ENCODE peak calls at places on chromosomes 6 and 20, in ten cellular contexts. N, U, I, S, O, Q, G, R, J and D are unnamed samples.

GRCh38 chr6:134757911-134758361 is 192.0 kb downstream of the ALDH8A1 start:
- DNase-seq in U (no peak), I (no peak), J (peak; percentile 31), N (no peak), Q (no peak), O (no peak), S (no peak), G (no peak), R (no peak), D (no peak)

GRCh38 chr6:141677598-141678211 is 455.0 kb upstream of the GJE1 start:
- DNase-seq in N (no peak), U (no peak), G (no peak), R (no peak), O (no peak), J (no peak), Q (peak; percentile 35), I (peak; percentile 49), S (no peak), D (no peak)

GRCh38 chr6:12289655-12290489 is at the start of gene EDN1:
- DNase-seq in R (peak; percentile 87), S (no peak), U (peak; percentile 84), J (peak; percentile 80), G (peak; percentile 92), O (peak; percentile 89), I (peak; percentile 86), N (peak; percentile 84), Q (peak; percentile 57), D (peak; percentile 85)

GRCh38 chr6:73722318-73723060 is 26.5 kb downstream of the CD109 start:
- DNase-seq in G (no peak), O (no peak), N (no peak), U (no peak), J (no peak), S (peak; percentile 67), R (no peak), Q (no peak), I (peak; percentile 50), D (no peak)

GRCh38 chr20:60935971-60936370 is 316.1 kb upstream of the CDH4 start:
- DNase-seq in I (no peak), N (no peak), S (no peak), J (no peak), Q (no peak), O (no peak), U (no peak), G (no peak), R (no peak), D (no peak)

GRCh38 chr20:46512943-46513844 is at the start of gene ZNF334:
- DNase-seq in U (peak; percentile 40), G (peak; percentile 77), R (peak; percentile 57), Q (no peak), O (peak; percentile 81), I (peak; percentile 92), S (no peak), N (no peak), J (peak; percentile 73), D (peak; percentile 86)

GRCh38 chr6:52640916-52641315 is 30.0 kb upstream of the TMEM14A start:
- DNase-seq in J (no peak), S (no peak), I (no peak), O (no peak), N (no peak), R (no peak), G (no peak), Q (no peak), U (no peak), D (no peak)

GRCh38 chr6:41247288-41247865 is 19.2 kb downstream of the TREML4 start:
- DNase-seq in N (no peak), I (no peak), J (no peak), Q (no peak), U (no peak), R (no peak), G (no peak), O (no peak), S (no peak), D (no peak)

GRCh38 chr6:88166901-88167624 is 916 bp upstream of the CNR1 start:
- DNase-seq in O (peak; percentile 46), U (no peak), I (peak; percentile 39), R (no peak), N (no peak), Q (peak; percentile 70), J (no peak), G (peak; percentile 82), S (no peak), D (no peak)

GRCh38 chr6:109793793-109794192 is 102.7 kb downstream of the FIG4 start:
- DNase-seq in I (peak; percentile 10), Q (no peak), G (no peak), U (peak; percentile 45), R (no peak), N (no peak), O (no peak), S (peak; percentile 90), J (peak; percentile 29), D (no peak)

GRCh38 chr20:33753763-33754162 is 22.0 kb downstream of the ZNF341 start:
- DNase-seq in O (no peak), I (no peak), U (no peak), J (no peak), S (no peak), G (no peak), Q (no peak), N (no peak), R (no peak), D (no peak)

GRCh38 chr20:33753143-33753542 is 21.3 kb downstream of the ZNF341 start:
- DNase-seq in Q (no peak), N (no peak), R (no peak), O (no peak), G (no peak), U (no peak), J (no peak), I (no peak), S (no peak), D (no peak)

GRCh38 chr20:33757458-33757857 is 25.7 kb downstream of the ZNF341 start:
- DNase-seq in N (no peak), R (no peak), Q (no peak), I (no peak), J (no peak), U (no peak), O (no peak), S (no peak), G (no peak), D (no peak)

GRCh38 chr20:33761698-33762250 is 30.0 kb downstream of the ZNF341 start:
- DNase-seq in O (no peak), I (no peak), G (no peak), U (no peak), S (no peak), R (no peak), Q (no peak), J (no peak), N (no peak), D (peak; percentile 76)

DNA sequence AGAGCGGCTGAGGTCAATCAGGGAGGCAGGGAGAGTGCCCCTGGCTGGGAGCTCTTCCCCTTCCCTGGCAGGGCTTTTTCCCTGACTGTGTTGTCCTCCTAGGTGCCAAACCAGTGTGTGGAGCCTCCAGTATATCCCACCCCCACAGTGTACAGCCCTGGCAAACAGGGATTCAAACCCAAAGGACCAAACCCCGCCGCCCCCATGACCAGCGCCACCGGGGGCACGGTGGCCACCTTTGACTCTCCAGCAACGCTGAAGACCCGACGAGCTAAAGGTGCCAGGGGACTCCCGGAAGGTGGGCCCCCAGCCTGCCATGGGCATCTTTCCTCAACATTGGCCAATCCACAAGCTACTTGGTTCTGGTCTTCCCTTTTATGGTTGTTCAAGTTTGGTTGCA is 25.2 kb downstream of the ZNF341 start:
- DNase-seq in R (no peak), Q (no peak), U (no peak), I (no peak), N (no peak), G (no peak), S (no peak), J (no peak), O (no peak), D (no peak)
- H3K36me3 ChIP-seq in R (no peaks in the 10 kb centered on the region), Q (peaks cover 37% of the 10 kb centered on the region), U (peaks cover 8% of the 10 kb centered on the region), I (no peaks in the 10 kb centered on the region), N (peaks cover 58% of the 10 kb centered on the region), G (peaks cover 98% of the 10 kb centered on the region), S (no peaks in the 10 kb centered on the region), J (peaks cover 25% of the 10 kb centered on the region), O (peaks cover 58% of the 10 kb centered on the region), D (peaks cover 8% of the 10 kb centered on the region)

GRCh38 chr20:47872341-47872740 is 87.1 kb upstream of the SULF2 start:
- DNase-seq in R (no peak), O (no peak), U (no peak), J (no peak), Q (no peak), G (no peak), S (no peak), I (no peak), N (no peak), D (no peak)
- TF ChIP-seq CTCF in R (no peak), O (no peak), U (no peak), J (no peak), Q (no peak), G (no peak), S (no peak), I (no peak), N (no peak), D (no peak)

GRCh38 chr6:43621078-43621835 is 7.8 kb downstream of the GTPBP2 start:
- DNase-seq in J (no peak), S (no peak), R (no peak), N (no peak), U (no peak), Q (no peak), I (no peak), G (peak; percentile 46), O (no peak), D (no peak)
- H3K36me3 ChIP-seq in J (peaks cover 47% of the 10 kb centered on the region), S (peaks cover 14% of the 10 kb centered on the region), R (peaks cover 53% of the 10 kb centered on the region), N (peaks cover 82% of the 10 kb centered on the region), U (peaks cover 12% of the 10 kb centered on the region), Q (peaks cover 97% of the 10 kb centered on the region), I (peaks cover 44% of the 10 kb centered on the region), G (peaks cover 99% of the 10 kb centered on the region), O (peaks cover 85% of the 10 kb centered on the region), D (peaks cover 79% of the 10 kb centered on the region)

GRCh38 chr20:2692886-2693285 is 306 bp downstream of the EBF4 start:
- DNase-seq in Q (peak; percentile 24), R (no peak), G (peak; percentile 72), U (no peak), O (no peak), S (no peak), J (no peak), N (peak; percentile 44), I (peak; percentile 58), D (no peak)

GRCh38 chr20:2694519-2694918 is 1.9 kb downstream of the EBF4 start:
- DNase-seq in R (no peak), N (peak; percentile 38), I (no peak), O (no peak), U (no peak), S (no peak), Q (no peak), G (peak; percentile 67), J (no peak), D (no peak)

GRCh38 chr20:2693996-2694471 is 1.5 kb downstream of the EBF4 start:
- DNase-seq in R (no peak), U (no peak), I (no peak), O (no peak), Q (no peak), G (peak; percentile 47), S (no peak), N (peak; percentile 61), J (no peak), D (no peak)

GRCh38 chr20:2692036-2692885 is at the start of gene EBF4:
- DNase-seq in Q (peak; percentile 7), R (peak; percentile 55), U (peak; percentile 63), O (peak; percentile 58), S (no peak), G (peak; percentile 70), N (peak; percentile 68), J (no peak), I (peak; percentile 73), D (no peak)

GRCh38 chr20:2693286-2693995 is 861 bp downstream of the EBF4 start:
- DNase-seq in O (no peak), S (no peak), J (no peak), R (no peak), U (peak; percentile 32), Q (no peak), N (peak; percentile 65), G (no peak), I (peak; percentile 56), D (no peak)
- TF ChIP-seq CTCF in O (no peak), S (no peak), J (no peak), R (no peak), U (no peak), Q (no peak), N (no peak), G (no peak), I (no peak), D (no peak)